ENCODE peak calls at places on chromosome 6, in five cellular contexts. One of them, this sample, is unnamed.

GRCh38 chr6:40743226-40743625 is 156.1 kb upstream of the LRFN2 start:
- DNase-seq in esophagus squamous epithelium: no peak
- DNase-seq in endothelial cell of umbilical vein: no peak
- DNase-seq in HCT116: no peak
- DNase-seq in gastrocnemius medialis: no peak
- DNase-seq in this sample: no peak

GRCh38 chr6:37242429-37243052 is 15.0 kb upstream of the TBC1D22B start:
- DNase-seq in endothelial cell of umbilical vein: peak; percentile 97
- DNase-seq in gastrocnemius medialis: no peak
- DNase-seq in HCT116: peak; percentile 82
- DNase-seq in esophagus squamous epithelium: no peak
- DNase-seq in this sample: peak; percentile 50

GRCh38 chr6:37877373-37878149 is 58.0 kb downstream of the ZFAND3 start:
- DNase-seq in HCT116: no peak
- DNase-seq in gastrocnemius medialis: no peak
- DNase-seq in endothelial cell of umbilical vein: no peak
- DNase-seq in esophagus squamous epithelium: no peak
- DNase-seq in this sample: no peak

GRCh38 chr6:36780517-36781210 is 58.6 kb downstream of the CPNE5 start:
- DNase-seq in esophagus squamous epithelium: no peak
- DNase-seq in endothelial cell of umbilical vein: no peak
- DNase-seq in gastrocnemius medialis: no peak
- DNase-seq in HCT116: no peak
- DNase-seq in this sample: peak; percentile 56

GRCh38 chr6:87282743-87283142 is 39.6 kb upstream of the SMIM8 start:
- DNase-seq in HCT116: no peak
- DNase-seq in gastrocnemius medialis: no peak
- DNase-seq in endothelial cell of umbilical vein: no peak
- DNase-seq in esophagus squamous epithelium: no peak
- DNase-seq in this sample: no peak

GRCh38 chr6:41457303-41457670 is 88.9 kb upstream of the FOXP4 start:
- DNase-seq in HCT116: no peak
- DNase-seq in endothelial cell of umbilical vein: no peak
- DNase-seq in esophagus squamous epithelium: no peak
- DNase-seq in gastrocnemius medialis: no peak
- DNase-seq in this sample: no peak

GRCh38 chr6:170089937-170090335 is 200.9 kb downstream of the DLL1 start:
- DNase-seq in HCT116: no peak
- DNase-seq in endothelial cell of umbilical vein: no peak
- DNase-seq in gastrocnemius medialis: no peak
- DNase-seq in esophagus squamous epithelium: no peak
- DNase-seq in this sample: peak; percentile 18

GRCh38 chr6:157666721-157667120 is 156.3 kb upstream of the SNX9 start:
- DNase-seq in HCT116: no peak
- DNase-seq in gastrocnemius medialis: no peak
- DNase-seq in esophagus squamous epithelium: no peak
- DNase-seq in endothelial cell of umbilical vein: no peak
- DNase-seq in this sample: no peak

GRCh38 chr6:166588691-166589333 is 2.3 kb upstream of the RAMACL start:
- DNase-seq in endothelial cell of umbilical vein: no peak
- DNase-seq in HCT116: no peak
- DNase-seq in esophagus squamous epithelium: no peak
- DNase-seq in gastrocnemius medialis: no peak
- DNase-seq in this sample: no peak

GRCh38 chr6:150409576-150410066 is 40.8 kb downstream of the IYD start:
- DNase-seq in endothelial cell of umbilical vein: peak; percentile 20
- DNase-seq in esophagus squamous epithelium: no peak
- DNase-seq in gastrocnemius medialis: no peak
- DNase-seq in HCT116: no peak
- DNase-seq in this sample: no peak

GRCh38 chr6:33324139-33324538 is 6.6 kb upstream of the ZBTB22 start:
- DNase-seq in gastrocnemius medialis: no peak
- DNase-seq in esophagus squamous epithelium: no peak
- DNase-seq in HCT116: no peak
- DNase-seq in endothelial cell of umbilical vein: no peak
- DNase-seq in this sample: no peak

GRCh38 chr6:142845624-142846458 is 99.1 kb downstream of the HIVEP2 start:
- DNase-seq in gastrocnemius medialis: peak; percentile 88
- DNase-seq in esophagus squamous epithelium: no peak
- DNase-seq in HCT116: peak; percentile 74
- DNase-seq in endothelial cell of umbilical vein: peak; percentile 97
- DNase-seq in this sample: peak; percentile 92

GRCh38 chr6:35498407-35499045 is 1.6 kb upstream of the TEAD3 start:
- DNase-seq in gastrocnemius medialis: no peak
- DNase-seq in endothelial cell of umbilical vein: no peak
- DNase-seq in esophagus squamous epithelium: no peak
- DNase-seq in HCT116: no peak
- DNase-seq in this sample: no peak

GRCh38 chr6:130796313-130796905 is 30.8 kb upstream of the SMLR1 start:
- DNase-seq in gastrocnemius medialis: no peak
- DNase-seq in endothelial cell of umbilical vein: peak; percentile 95
- DNase-seq in HCT116: no peak
- DNase-seq in esophagus squamous epithelium: no peak
- DNase-seq in this sample: no peak

GRCh38 chr6:18154507-18155272 is at the start of gene TPMT:
- DNase-seq in esophagus squamous epithelium: no peak
- DNase-seq in endothelial cell of umbilical vein: no peak
- DNase-seq in HCT116: no peak
- DNase-seq in gastrocnemius medialis: no peak
- DNase-seq in this sample: peak; percentile 99

GRCh38 chr6:2909718-2910117 is 6.6 kb upstream of the SERPINB9 start:
- DNase-seq in endothelial cell of umbilical vein: peak; percentile 14
- DNase-seq in esophagus squamous epithelium: no peak
- DNase-seq in gastrocnemius medialis: no peak
- DNase-seq in HCT116: no peak
- DNase-seq in this sample: no peak

GRCh38 chr6:4460595-4461475 is 315.4 kb upstream of the CDYL start:
- DNase-seq in endothelial cell of umbilical vein: no peak
- DNase-seq in esophagus squamous epithelium: no peak
- DNase-seq in gastrocnemius medialis: peak; percentile 67
- DNase-seq in HCT116: no peak
- DNase-seq in this sample: peak; percentile 10

GRCh38 chr6:162622572-162622971 is 105.0 kb downstream of the PRKN start:
- DNase-seq in gastrocnemius medialis: no peak
- DNase-seq in esophagus squamous epithelium: no peak
- DNase-seq in endothelial cell of umbilical vein: no peak
- DNase-seq in HCT116: no peak
- DNase-seq in this sample: no peak

GRCh38 chr6:306641-307061 is 14.4 kb downstream of the DUSP22 start:
- DNase-seq in endothelial cell of umbilical vein: no peak
- DNase-seq in esophagus squamous epithelium: no peak
- DNase-seq in HCT116: no peak
- DNase-seq in gastrocnemius medialis: no peak
- DNase-seq in this sample: no peak

GRCh38 chr6:1390805-1391511 is 1.6 kb downstream of the FOXF2 start:
- DNase-seq in esophagus squamous epithelium: no peak
- DNase-seq in endothelial cell of umbilical vein: no peak
- DNase-seq in gastrocnemius medialis: no peak
- DNase-seq in HCT116: no peak
- DNase-seq in this sample: no peak

GRCh38 chr6:112253842-112254816 is at the start of gene LAMA4:
- DNase-seq in gastrocnemius medialis: no peak
- DNase-seq in esophagus squamous epithelium: no peak
- DNase-seq in HCT116: no peak
- DNase-seq in endothelial cell of umbilical vein: peak; percentile 86
- DNase-seq in this sample: peak; percentile 25

GRCh38 chr6:41693281-41693838 is 42.0 kb downstream of the TFEB start:
- DNase-seq in esophagus squamous epithelium: no peak
- DNase-seq in gastrocnemius medialis: no peak
- DNase-seq in HCT116: no peak
- DNase-seq in endothelial cell of umbilical vein: no peak
- DNase-seq in this sample: no peak

GRCh38 chr6:31657406-31658157 is 1.9 kb downstream of the APOM start:
- DNase-seq in endothelial cell of umbilical vein: no peak
- DNase-seq in esophagus squamous epithelium: no peak
- DNase-seq in gastrocnemius medialis: no peak
- DNase-seq in HCT116: no peak
- DNase-seq in this sample: no peak

GRCh38 chr6:136571065-136571464 is 20.8 kb upstream of the MAP7 start:
- DNase-seq in esophagus squamous epithelium: no peak
- DNase-seq in HCT116: no peak
- DNase-seq in endothelial cell of umbilical vein: no peak
- DNase-seq in gastrocnemius medialis: no peak
- DNase-seq in this sample: no peak

GRCh38 chr6:46509063-46509462 is 17.8 kb upstream of the RCAN2 start:
- DNase-seq in gastrocnemius medialis: peak; percentile 54
- DNase-seq in endothelial cell of umbilical vein: no peak
- DNase-seq in esophagus squamous epithelium: no peak
- DNase-seq in HCT116: no peak
- DNase-seq in this sample: peak; percentile 22

GRCh38 chr6:15443119-15443518 is 197.2 kb downstream of the JARID2 start:
- DNase-seq in endothelial cell of umbilical vein: peak; percentile 35
- DNase-seq in esophagus squamous epithelium: no peak
- DNase-seq in HCT116: no peak
- DNase-seq in gastrocnemius medialis: no peak
- DNase-seq in this sample: no peak

GRCh38 chr6:139855741-139856206 is 481.3 kb upstream of the CITED2 start:
- DNase-seq in endothelial cell of umbilical vein: no peak
- DNase-seq in esophagus squamous epithelium: no peak
- DNase-seq in gastrocnemius medialis: no peak
- DNase-seq in HCT116: no peak
- DNase-seq in this sample: no peak

GRCh38 chr6:147954938-147955337 is 387.7 kb upstream of the SASH1 start:
- DNase-seq in esophagus squamous epithelium: no peak
- DNase-seq in HCT116: no peak
- DNase-seq in gastrocnemius medialis: no peak
- DNase-seq in endothelial cell of umbilical vein: no peak
- DNase-seq in this sample: no peak

GRCh38 chr6:63560806-63561672 is 11.2 kb upstream of the LOC128125822 start:
- DNase-seq in gastrocnemius medialis: no peak
- DNase-seq in esophagus squamous epithelium: no peak
- DNase-seq in HCT116: no peak
- DNase-seq in endothelial cell of umbilical vein: no peak
- DNase-seq in this sample: no peak

GRCh38 chr6:45494734-45495133 is 117.0 kb upstream of the SUPT3H start:
- DNase-seq in gastrocnemius medialis: no peak
- DNase-seq in HCT116: no peak
- DNase-seq in endothelial cell of umbilical vein: no peak
- DNase-seq in esophagus squamous epithelium: no peak
- DNase-seq in this sample: no peak

GRCh38 chr6:108805611-108806181 is 42.5 kb upstream of the ARMC2 start:
- DNase-seq in gastrocnemius medialis: no peak
- DNase-seq in HCT116: no peak
- DNase-seq in esophagus squamous epithelium: no peak
- DNase-seq in endothelial cell of umbilical vein: no peak
- DNase-seq in this sample: no peak

GRCh38 chr6:6695711-6696048 is 107.2 kb downstream of the LY86 start:
- DNase-seq in esophagus squamous epithelium: no peak
- DNase-seq in HCT116: no peak
- DNase-seq in gastrocnemius medialis: no peak
- DNase-seq in endothelial cell of umbilical vein: no peak
- DNase-seq in this sample: no peak
- H3K4me1 ChIP-seq in esophagus squamous epithelium: peaks cover 59% of the 10 kb centered on the region
- H3K4me1 ChIP-seq in HCT116: peaks cover 42% of the 10 kb centered on the region
- H3K4me1 ChIP-seq in gastrocnemius medialis: peaks cover 33% of the 10 kb centered on the region
- H3K4me1 ChIP-seq in endothelial cell of umbilical vein: peaks cover 14% of the 10 kb centered on the region
- H3K4me1 ChIP-seq in this sample: peaks cover 47% of the 10 kb centered on the region

DNA sequence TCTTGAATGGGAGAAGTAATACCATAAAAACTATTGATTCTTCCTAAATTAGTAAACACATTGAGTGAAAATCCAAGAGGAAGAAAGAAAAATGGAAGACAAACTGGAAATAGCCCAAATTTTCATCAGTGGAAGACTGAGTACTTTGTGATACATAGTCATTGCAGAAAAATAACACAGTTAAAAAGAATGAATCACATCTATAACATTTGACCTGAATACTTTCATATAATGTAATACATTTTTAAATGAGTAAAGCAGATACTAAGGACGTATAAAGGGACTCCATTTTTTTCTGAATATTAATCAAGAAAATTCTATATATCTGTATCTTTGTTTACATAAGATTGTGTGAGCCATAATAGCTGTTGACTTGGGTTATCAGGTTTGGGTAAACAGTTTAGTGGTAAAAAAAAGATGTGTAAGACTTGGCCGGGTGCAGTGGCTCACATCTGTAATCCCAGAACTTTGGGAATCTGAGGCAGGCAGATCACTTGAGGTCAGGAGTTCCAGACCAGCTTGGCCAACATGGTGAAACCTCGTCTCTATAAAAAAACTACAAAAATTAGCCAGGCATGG is 4.3 kb upstream of the SLC17A2 start:
- DNase-seq in esophagus squamous epithelium: no peak
- DNase-seq in gastrocnemius medialis: no peak
- DNase-seq in endothelial cell of umbilical vein: no peak
- DNase-seq in HCT116: no peak
- DNase-seq in this sample: no peak
- H3K27ac ChIP-seq in esophagus squamous epithelium: no peak overlapping the region
- H3K27ac ChIP-seq in gastrocnemius medialis: no peak overlapping the region
- H3K27ac ChIP-seq in endothelial cell of umbilical vein: no peak overlapping the region
- H3K27ac ChIP-seq in HCT116: no peak overlapping the region
- H3K27ac ChIP-seq in this sample: no peak overlapping the region

DNA sequence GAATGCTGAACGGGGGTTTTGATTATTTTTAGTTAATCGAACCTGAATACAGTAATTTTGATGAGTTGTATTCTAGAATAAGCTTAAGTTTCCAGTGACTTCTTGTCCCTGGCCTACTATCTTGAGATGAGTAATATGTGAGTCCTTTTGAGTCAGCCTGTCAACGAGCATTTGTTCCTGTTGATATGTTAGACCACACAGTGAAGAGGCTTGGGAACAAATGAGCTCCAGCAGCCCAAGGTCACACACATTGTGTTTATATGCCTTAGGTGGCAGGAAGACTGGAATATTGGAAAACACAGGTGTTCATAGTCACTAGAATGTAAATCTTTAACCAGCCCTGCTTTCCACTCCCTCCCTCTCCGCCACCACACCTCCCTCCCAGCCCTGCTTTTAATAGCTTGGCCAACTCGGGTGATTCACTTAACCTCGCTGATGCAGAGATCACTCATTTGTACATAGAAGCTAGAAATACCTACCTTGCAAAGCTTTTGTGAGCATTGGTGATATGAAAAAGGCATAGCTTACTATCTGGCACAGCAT is 9.1 kb downstream of the SMPDL3A start:
- DNase-seq in HCT116: peak; percentile 83
- DNase-seq in gastrocnemius medialis: peak; percentile 53
- DNase-seq in esophagus squamous epithelium: no peak
- DNase-seq in endothelial cell of umbilical vein: no peak
- DNase-seq in this sample: peak; percentile 58
- TF ChIP-seq POLR2A in HCT116: no peak
- TF ChIP-seq POLR2A in gastrocnemius medialis: no peak
- TF ChIP-seq POLR2A in esophagus squamous epithelium: no peak
- TF ChIP-seq POLR2A in endothelial cell of umbilical vein: no peak
- TF ChIP-seq POLR2A in this sample: no peak

GRCh38 chr6:39225543-39225942 is 3.7 kb downstream of the KCNK5 start:
- DNase-seq in gastrocnemius medialis: no peak
- DNase-seq in endothelial cell of umbilical vein: no peak
- DNase-seq in HCT116: no peak
- DNase-seq in esophagus squamous epithelium: no peak
- DNase-seq in this sample: peak; percentile 76

GRCh38 chr6:39225946-39226437 is 3.3 kb downstream of the KCNK5 start:
- DNase-seq in gastrocnemius medialis: no peak
- DNase-seq in HCT116: no peak
- DNase-seq in endothelial cell of umbilical vein: no peak
- DNase-seq in esophagus squamous epithelium: no peak
- DNase-seq in this sample: peak; percentile 79

GRCh38 chr6:39223535-39223934 is 5.7 kb downstream of the KCNK5 start:
- DNase-seq in gastrocnemius medialis: no peak
- DNase-seq in endothelial cell of umbilical vein: no peak
- DNase-seq in esophagus squamous epithelium: no peak
- DNase-seq in HCT116: no peak
- DNase-seq in this sample: no peak

GRCh38 chr6:39224523-39225182 is 4.6 kb downstream of the KCNK5 start:
- DNase-seq in HCT116: no peak
- DNase-seq in endothelial cell of umbilical vein: no peak
- DNase-seq in gastrocnemius medialis: no peak
- DNase-seq in esophagus squamous epithelium: no peak
- DNase-seq in this sample: peak; percentile 40

GRCh38 chr6:39224058-39224457 is 5.2 kb downstream of the KCNK5 start:
- DNase-seq in endothelial cell of umbilical vein: no peak
- DNase-seq in esophagus squamous epithelium: no peak
- DNase-seq in HCT116: no peak
- DNase-seq in gastrocnemius medialis: no peak
- DNase-seq in this sample: no peak
- H3K4me1 ChIP-seq in endothelial cell of umbilical vein: no peaks in the 10 kb centered on the region
- H3K4me1 ChIP-seq in esophagus squamous epithelium: peaks cover 10% of the 10 kb centered on the region
- H3K4me1 ChIP-seq in HCT116: peaks cover 33% of the 10 kb centered on the region
- H3K4me1 ChIP-seq in gastrocnemius medialis: no peaks in the 10 kb centered on the region
- H3K4me1 ChIP-seq in this sample: peaks cover 71% of the 10 kb centered on the region